ENCODE peak calls at places on chromosomes 5 and 9, in five cellular contexts. S is SK-N-SH, V is cardiac muscle cell, E is OCI-LY7, K is sigmoid colon. D is an unnamed sample.

GRCh38 chr5:50794812-50795211 is 128.4 kb downstream of the PARP8 start:
- DNase-seq in K (no peak), S (no peak), E (no peak), V (no peak), D (no peak)

GRCh38 chr5:158485604-158486081 is 614.1 kb downstream of the EBF1 start:
- DNase-seq in K (peak), S (no peak), V (no peak), E (no peak), D (peak)

GRCh38 chr5:151772029-151772867 is 494 bp downstream of the G3BP1 start:
- DNase-seq in E (peak), V (peak), S (peak), K (peak), D (no peak)

GRCh38 chr5:101675510-101675909 is 620.6 kb downstream of the SLCO4C1 start:
- DNase-seq in E (no peak), S (peak), K (no peak), V (no peak), D (no peak)

GRCh38 chr5:14900661-14901461 is 29.3 kb upstream of the ANKH start:
- DNase-seq in E (no peak), S (peak), K (no peak), V (peak), D (peak)

GRCh38 chr5:151523335-151523734 is 67.8 kb downstream of the FAT2 start:
- DNase-seq in K (no peak), V (peak), S (peak), E (peak), D (no peak)

GRCh38 chr5:169695919-169696490 is 58.9 kb downstream of the DOCK2 start:
- DNase-seq in K (no peak), E (no peak), S (peak), V (no peak), D (peak)

GRCh38 chr9:131402738-131403492 is 9.0 kb downstream of the PRRC2B start:
- DNase-seq in K (peak), S (no peak), V (no peak), E (peak), D (peak)

GRCh38 chr5:135433626-135434426 is 13.3 kb downstream of the DCANP1 start:
- DNase-seq in V (no peak), S (no peak), E (no peak), K (no peak), D (no peak)

GRCh38 chr5:53265043-53265442 is 155.5 kb upstream of the MOCS2 start:
- DNase-seq in V (no peak), E (no peak), S (no peak), K (no peak), D (no peak)

GRCh38 chr9:128593039-128593438 is 40.7 kb downstream of the SPTAN1 start:
- DNase-seq in V (no peak), S (no peak), E (no peak), K (no peak), D (no peak)

GRCh38 chr5:146825033-146825432 is 53.5 kb downstream of the PPP2R2B start:
- DNase-seq in V (peak), S (no peak), K (no peak), E (no peak), D (no peak)

GRCh38 chr9:15211994-15212501 is 95.0 kb downstream of the TTC39B start:
- DNase-seq in K (no peak), E (no peak), S (no peak), V (no peak), D (no peak)

GRCh38 chr9:114588150-114588663 is 638 bp downstream of the ATP6V1G1 start:
- DNase-seq in E (peak), S (no peak), K (no peak), V (no peak), D (no peak)

GRCh38 chr9:80873861-80874260 is 815.5 kb downstream of the TLE1 start:
- DNase-seq in E (no peak), S (no peak), K (no peak), V (no peak), D (peak)

GRCh38 chr9:127612993-127613954 is 1.2 kb downstream of the STXBP1 start:
- DNase-seq in S (peak), E (no peak), V (peak), K (peak), D (no peak)

GRCh38 chr9:19510907-19511306 is 102.1 kb downstream of the ACER2 start:
- DNase-seq in K (no peak), E (no peak), S (no peak), V (no peak), D (no peak)

GRCh38 chr9:104386020-104386419 is 118.0 kb upstream of the OR13F1 start:
- DNase-seq in K (no peak), S (no peak), E (no peak), V (peak), D (no peak)

GRCh38 chr9:35552837-35553236 is 52.2 kb upstream of the TESK1 start:
- DNase-seq in S (no peak), K (no peak), V (no peak), E (no peak), D (no peak)

GRCh38 chr5:96709152-96709821 is 47.1 kb downstream of the CAST start:
- DNase-seq in E (no peak), K (no peak), V (no peak), S (no peak), D (peak)

GRCh38 chr5:131019601-131020315 is 145.3 kb downstream of the HINT1 start:
- DNase-seq in S (no peak), V (no peak), K (no peak), E (peak), D (no peak)

GRCh38 chr5:150227606-150228273 is 37.9 kb downstream of the SLC6A7 start:
- DNase-seq in E (no peak), S (peak), V (no peak), K (no peak), D (no peak)

GRCh38 chr5:9090381-9091026 is 455.4 kb downstream of the SEMA5A start:
- DNase-seq in K (no peak), V (no peak), S (no peak), E (no peak), D (no peak)

GRCh38 chr5:11851965-11852745 is 52.1 kb downstream of the CTNND2 start:
- DNase-seq in E (no peak), K (no peak), V (no peak), S (no peak), D (no peak)

GRCh38 chr9:124012368-124013262 is 1.0 kb downstream of the LHX2 start:
- DNase-seq in S (no peak), V (no peak), E (no peak), K (no peak), D (no peak)

GRCh38 chr9:109600142-109600541 is 102.0 kb upstream of the PTPN3 start:
- DNase-seq in E (no peak), V (no peak), K (no peak), S (no peak), D (peak)

GRCh38 chr5:29568028-29568427 is 1625.5 kb upstream of the CDH6 start:
- DNase-seq in V (peak), K (no peak), E (no peak), S (no peak), D (no peak)

GRCh38 chr9:89022902-89023301 is 31.6 kb downstream of the S1PR3 start:
- DNase-seq in K (no peak), E (no peak), V (peak), S (no peak), D (no peak)

GRCh38 chr9:90946981-90947380 is 145.4 kb downstream of the SYK start:
- DNase-seq in S (no peak), K (no peak), E (no peak), V (no peak), D (no peak)

GRCh38 chr9:88196456-88196855 is 58.2 kb upstream of the SPATA31C2 start:
- DNase-seq in V (no peak), E (no peak), K (no peak), S (no peak), D (no peak)

GRCh38 chr5:34597034-34597433 is 59.1 kb upstream of the RAI14 start:
- DNase-seq in V (no peak), E (no peak), K (no peak), S (no peak), D (no peak)

GRCh38 chr9:76441551-76442322 is 17.2 kb upstream of the GCNT1 start:
- DNase-seq in E (no peak), S (no peak), K (no peak), V (no peak), D (no peak)

GRCh38 chr5:123487298-123487697 is 24.7 kb upstream of the CSNK1G3 start:
- DNase-seq in S (no peak), V (peak), K (no peak), E (no peak), D (no peak)

GRCh38 chr9:759983-760715 is 81.3 kb upstream of the DMRT1 start:
- DNase-seq in K (peak), V (no peak), E (no peak), S (no peak), D (no peak)

GRCh38 chr9:89522261-89522978 is 24.5 kb upstream of the SEMA4D start:
- DNase-seq in E (peak), S (no peak), K (no peak), V (no peak), D (no peak)

GRCh38 chr9:86043586-86043985 is 55.8 kb downstream of the GOLM1 start:
- DNase-seq in K (no peak), E (no peak), V (no peak), S (no peak), D (no peak)

GRCh38 chr5:65059681-65060598 is 291.2 kb downstream of the CWC27 start:
- DNase-seq in S (no peak), E (peak), V (no peak), K (no peak), D (no peak)

GRCh38 chr5:162434311-162434710 is 366.7 kb downstream of the GABRG2 start:
- DNase-seq in K (no peak), V (no peak), E (no peak), S (no peak), D (no peak)

GRCh38 chr5:128965638-128966302 is 482 bp downstream of the SLC27A6 start:
- DNase-seq in S (no peak), V (no peak), K (no peak), E (no peak), D (no peak)

GRCh38 chr5:128966846-128967245 is 1.6 kb downstream of the SLC27A6 start:
- DNase-seq in K (no peak), S (no peak), V (no peak), E (no peak), D (no peak)

GRCh38 chr5:128965011-128965637 is at the start of gene SLC27A6:
- DNase-seq in K (peak), V (peak), S (peak), E (no peak), D (no peak)

GRCh38 chr5:128962211-128962610 is 3.1 kb upstream of the SLC27A6 start:
- DNase-seq in K (no peak), V (no peak), E (no peak), S (no peak), D (no peak)

GRCh38 chr5:128966375-128966774 is 1.1 kb downstream of the SLC27A6 start:
- DNase-seq in K (no peak), V (no peak), E (no peak), S (peak), D (no peak)
- TF ChIP-seq CTCF in K (no peak), V (no peak), E (no peak), S (no peak), D (no peak)

DNA sequence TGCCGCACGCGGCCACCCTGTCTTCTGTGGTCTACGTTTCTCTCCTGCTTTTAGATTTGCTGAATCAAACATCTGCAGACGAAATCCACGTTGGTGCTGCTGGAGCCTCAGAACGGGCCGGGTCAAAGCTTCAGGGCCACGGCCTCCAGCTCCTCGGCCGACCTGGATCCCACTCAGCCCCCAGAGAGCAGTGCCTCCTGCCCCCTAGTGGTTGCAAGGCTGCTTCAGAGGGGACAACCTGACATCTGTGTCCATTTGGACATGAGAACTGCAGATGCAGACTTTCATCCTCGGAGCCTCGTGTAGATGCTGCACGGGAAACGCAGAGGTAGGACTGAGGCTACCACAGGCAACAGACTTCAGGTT is 23.0 kb upstream of the SLC6A3 start:
- DNase-seq in S (peak), V (peak), K (no peak), E (peak), D (no peak)
- TF ChIP-seq CTCF in S (peak), V (peak), K (no peak), E (peak), D (peak)

GRCh38 chr5:43704243-43704642 is 101.3 kb downstream of the NNT start:
- DNase-seq in V (no peak), E (no peak), S (no peak), K (no peak), D (no peak)
- TF ChIP-seq CTCF in V (no peak), E (no peak), S (no peak), K (no peak), D (no peak)

DNA sequence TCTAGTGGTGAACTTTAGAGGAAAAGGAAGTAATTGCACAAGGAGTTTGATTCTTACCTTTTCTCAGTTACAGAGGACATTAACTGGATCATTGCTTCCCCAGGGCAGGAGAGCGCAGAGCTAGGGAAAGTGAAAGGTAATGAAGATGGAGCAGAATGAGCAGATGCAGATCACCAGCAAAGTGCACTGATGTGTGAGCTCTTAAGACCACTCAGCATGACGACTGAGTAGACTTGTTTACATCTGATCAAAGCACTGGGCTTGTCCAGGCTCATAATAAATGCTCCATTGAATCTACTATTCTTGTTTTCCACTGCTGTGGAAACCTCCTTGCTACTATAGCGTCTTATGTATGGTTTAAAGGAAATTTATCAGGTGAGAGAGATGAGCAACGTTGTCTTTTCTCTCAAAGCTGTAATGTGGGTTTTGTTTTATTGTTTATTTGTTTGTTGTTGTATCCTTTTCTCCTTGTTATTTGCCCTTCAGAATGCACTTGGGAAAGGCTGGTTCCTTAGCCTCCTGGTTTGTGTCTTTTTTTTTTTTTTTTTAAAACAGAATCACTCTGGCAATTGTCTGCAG is 25.3 kb downstream of the SLC22A5 start:
- DNase-seq in E (peak), S (no peak), V (no peak), K (no peak), D (no peak)
- TF ChIP-seq CTCF in E (no peak), S (no peak), V (no peak), K (no peak), D (no peak)